ENCODE peak calls at places on chromosomes 12 and 14, in seven cellular contexts. D, E, Z, B, L, F and M are unnamed samples.

GRCh38 chr12:124586756-124587155 is 19.3 kb upstream of the NCOR2 start:
- DNase-seq in D (no peak), E (no peak), Z (no peak), B (no peak), L (no peak), F (no peak), M (no peak)

GRCh38 chr12:100959481-100959880 is 164.9 kb downstream of the ANO4 start:
- DNase-seq in D (no peak), E (no peak), Z (no peak), B (no peak), L (no peak), F (peak), M (no peak)

GRCh38 chr12:6952860-6953416 is 1.8 kb downstream of the PTPN6 start:
- DNase-seq in D (peak), E (no peak), Z (no peak), B (peak), L (no peak), F (no peak), M (no peak)

GRCh38 chr12:80100566-80100965 is 1.2 kb downstream of the OTOGL start:
- DNase-seq in D (no peak), E (no peak), Z (no peak), B (no peak), L (no peak), F (peak), M (no peak)

GRCh38 chr14:92515510-92516343 is 2.1 kb downstream of the RIN3 start:
- DNase-seq in D (no peak), E (no peak), Z (no peak), B (no peak), L (no peak), F (no peak), M (no peak)

GRCh38 chr14:51395361-51395849 is 155.4 kb downstream of the TMX1 start:
- DNase-seq in D (no peak), E (no peak), Z (no peak), B (no peak), L (no peak), F (peak), M (no peak)

GRCh38 chr12:121918679-121919038 is 267 bp downstream of the CFAP251 start:
- DNase-seq in D (no peak), E (no peak), Z (no peak), B (no peak), L (no peak), F (no peak), M (no peak)

GRCh38 chr12:31750747-31751039 is 21.9 kb upstream of the AMN1 start:
- DNase-seq in D (no peak), E (no peak), Z (no peak), B (no peak), L (no peak), F (no peak), M (no peak)

GRCh38 chr14:95054346-95055280 is 102.7 kb downstream of the DICER1 start:
- DNase-seq in D (no peak), E (no peak), Z (no peak), B (no peak), L (no peak), F (no peak), M (no peak)

GRCh38 chr12:69430942-69431603 is 39.1 kb upstream of the FRS2 start:
- DNase-seq in D (no peak), E (no peak), Z (no peak), B (no peak), L (no peak), F (no peak), M (no peak)

GRCh38 chr12:123133701-123134100 is 17.2 kb downstream of the PITPNM2 start:
- DNase-seq in D (no peak), E (no peak), Z (no peak), B (no peak), L (no peak), F (no peak), M (no peak)

GRCh38 chr12:26823391-26823790 is 9.6 kb downstream of the ITPR2 start:
- DNase-seq in D (no peak), E (no peak), Z (no peak), B (no peak), L (no peak), F (peak), M (no peak)

GRCh38 chr12:107200394-107200793 is 107.0 kb upstream of the CRY1 start:
- DNase-seq in D (no peak), E (no peak), Z (no peak), B (no peak), L (no peak), F (peak), M (no peak)

GRCh38 chr12:26125451-26126339 is 858 bp upstream of the BHLHE41 start:
- DNase-seq in D (peak), E (peak), Z (no peak), B (no peak), L (peak), F (peak), M (peak)

GRCh38 chr12:46677749-46678148 is 148.0 kb downstream of the SLC38A4 start:
- DNase-seq in D (no peak), E (no peak), Z (no peak), B (no peak), L (no peak), F (peak), M (no peak)

GRCh38 chr12:114605918-114606317 is 78.1 kb downstream of the TBX3 start:
- DNase-seq in D (no peak), E (no peak), Z (no peak), B (no peak), L (no peak), F (no peak), M (no peak)

GRCh38 chr12:29547151-29547561 is 49.7 kb upstream of the OVCH1 start:
- DNase-seq in D (no peak), E (no peak), Z (no peak), B (no peak), L (no peak), F (peak), M (no peak)

GRCh38 chr12:111268738-111269572 is 99.9 kb downstream of the PHETA1 start:
- DNase-seq in D (peak), E (peak), Z (no peak), B (no peak), L (peak), F (no peak), M (no peak)

GRCh38 chr14:102233081-102233480 is 71.9 kb downstream of the MOK start:
- DNase-seq in D (no peak), E (no peak), Z (no peak), B (no peak), L (no peak), F (no peak), M (no peak)

GRCh38 chr14:67490201-67490600 is 1.7 kb upstream of the TMEM229B start:
- DNase-seq in D (no peak), E (no peak), Z (no peak), B (no peak), L (no peak), F (no peak), M (no peak)

GRCh38 chr14:104390221-104390931 is 189.2 kb upstream of the C14orf180 start:
- DNase-seq in D (no peak), E (no peak), Z (no peak), B (no peak), L (no peak), F (no peak), M (no peak)

GRCh38 chr12:91854725-91855124 is 290.9 kb downstream of the BTG1 start:
- DNase-seq in D (no peak), E (no peak), Z (no peak), B (no peak), L (no peak), F (peak), M (no peak)

GRCh38 chr12:107320929-107321618 is 227.7 kb upstream of the CRY1 start:
- DNase-seq in D (peak), E (no peak), Z (peak), B (no peak), L (no peak), F (peak), M (no peak)

GRCh38 chr14:59632381-59632780 is 55.8 kb upstream of the CCDC175 start:
- DNase-seq in D (peak), E (peak), Z (no peak), B (no peak), L (peak), F (peak), M (no peak)

GRCh38 chr12:51322452-51322851 is 1.5 kb downstream of the BIN2 start:
- DNase-seq in D (peak), E (no peak), Z (no peak), B (no peak), L (no peak), F (no peak), M (no peak)

GRCh38 chr12:88052686-88053085 is 23.5 kb upstream of the C12orf50 start:
- DNase-seq in D (peak), E (peak), Z (no peak), B (no peak), L (no peak), F (peak), M (peak)

GRCh38 chr14:23095196-23096108 is at the start of gene C14orf119:
- DNase-seq in D (no peak), E (peak), Z (peak), B (no peak), L (peak), F (peak), M (no peak)

GRCh38 chr12:120468846-120469449 is 600 bp downstream of the SRSF9 start:
- DNase-seq in D (peak), E (peak), Z (peak), B (no peak), L (peak), F (peak), M (peak)

GRCh38 chr12:123064885-123065619 is 84.6 kb downstream of the ARL6IP4 start:
- DNase-seq in D (no peak), E (no peak), Z (no peak), B (no peak), L (no peak), F (no peak), M (peak)

GRCh38 chr12:54331-54730 is 12.2 kb upstream of the IQSEC3 start:
- DNase-seq in D (no peak), E (no peak), Z (no peak), B (no peak), L (no peak), F (no peak), M (no peak)

GRCh38 chr12:108234155-108234554 is 105.0 kb downstream of the CMKLR1 start:
- DNase-seq in D (no peak), E (no peak), Z (no peak), B (no peak), L (no peak), F (no peak), M (no peak)

GRCh38 chr12:101021911-101022388 is 188.1 kb downstream of the SLC5A8 start:
- DNase-seq in D (no peak), E (no peak), Z (no peak), B (no peak), L (no peak), F (peak), M (no peak)